ENCODE peak calls at places on chromosomes 4 and X, in six cellular contexts. H is K562, R is HepG2, O is A549, W is SK-N-SH, B is GM12878. J is an unnamed sample.

GRCh38 chr4:159101983-159102622 is 776 bp upstream of the RAPGEF2 start:
- DNase-seq in H (no peak), R (no peak), O (peak), W (no peak), B (no peak), J (no peak)

GRCh38 chr4:76822294-76822693 is 75.7 kb downstream of the SOWAHB start:
- DNase-seq in H (no peak), R (no peak), O (no peak), W (no peak), B (no peak), J (no peak)

GRCh38 chrX:17022205-17022604 is 75.7 kb downstream of the REPS2 start:
- DNase-seq in H (no peak), R (no peak), O (no peak), W (no peak), B (no peak), J (no peak)

GRCh38 chr4:80911458-80911857 is 119.0 kb upstream of the BMP3 start:
- DNase-seq in H (no peak), R (no peak), O (no peak), W (no peak), B (no peak), J (no peak)

GRCh38 chrX:150199181-150199580 is 163.9 kb upstream of the MAMLD1 start:
- DNase-seq in H (no peak), R (no peak), O (no peak), W (no peak), B (no peak), J (no peak)

GRCh38 chr4:13516315-13516860 is 27.9 kb downstream of the NKX3-2 start:
- DNase-seq in H (no peak), R (no peak), O (no peak), W (no peak), B (no peak), J (no peak)

GRCh38 chr4:175035907-175036306 is 117.7 kb downstream of the ADAM29 start:
- DNase-seq in H (no peak), R (no peak), O (no peak), W (no peak), B (peak), J (no peak)

GRCh38 chr4:22389240-22389871 is 126.5 kb downstream of the ADGRA3 start:
- DNase-seq in H (peak), R (peak), O (peak), W (peak), B (no peak), J (peak)

GRCh38 chr4:24174622-24175021 is 284.8 kb upstream of the PPARGC1A start:
- DNase-seq in H (no peak), R (no peak), O (no peak), W (no peak), B (no peak), J (no peak)

GRCh38 chr4:57632564-57632963 is 522.4 kb upstream of the IGFBP7 start:
- DNase-seq in H (no peak), R (no peak), O (no peak), W (no peak), B (no peak), J (no peak)

GRCh38 chr4:163331629-163332360 is 601 bp downstream of the NPY1R start:
- DNase-seq in H (no peak), R (no peak), O (no peak), W (peak), B (no peak), J (no peak)
- TF ChIP-seq CHD2 in H (no peak), R (no peak), O (no peak), W (no peak), B (no peak), J (no peak)

GRCh38 chr4:168220893-168221292 is 97.7 kb downstream of the DDX60 start:
- DNase-seq in H (no peak), R (no peak), O (no peak), W (no peak), B (no peak), J (no peak)

GRCh38 chr4:168221298-168221697 is 97.3 kb downstream of the DDX60 start:
- DNase-seq in H (no peak), R (no peak), O (no peak), W (no peak), B (no peak), J (no peak)

GRCh38 chr4:168218663-168219062 is 99.9 kb downstream of the DDX60 start:
- DNase-seq in H (no peak), R (no peak), O (peak), W (no peak), B (no peak), J (no peak)
- TF ChIP-seq CHD2 in H (no peak), R (no peak), O (no peak), W (no peak), B (no peak), J (no peak)

DNA sequence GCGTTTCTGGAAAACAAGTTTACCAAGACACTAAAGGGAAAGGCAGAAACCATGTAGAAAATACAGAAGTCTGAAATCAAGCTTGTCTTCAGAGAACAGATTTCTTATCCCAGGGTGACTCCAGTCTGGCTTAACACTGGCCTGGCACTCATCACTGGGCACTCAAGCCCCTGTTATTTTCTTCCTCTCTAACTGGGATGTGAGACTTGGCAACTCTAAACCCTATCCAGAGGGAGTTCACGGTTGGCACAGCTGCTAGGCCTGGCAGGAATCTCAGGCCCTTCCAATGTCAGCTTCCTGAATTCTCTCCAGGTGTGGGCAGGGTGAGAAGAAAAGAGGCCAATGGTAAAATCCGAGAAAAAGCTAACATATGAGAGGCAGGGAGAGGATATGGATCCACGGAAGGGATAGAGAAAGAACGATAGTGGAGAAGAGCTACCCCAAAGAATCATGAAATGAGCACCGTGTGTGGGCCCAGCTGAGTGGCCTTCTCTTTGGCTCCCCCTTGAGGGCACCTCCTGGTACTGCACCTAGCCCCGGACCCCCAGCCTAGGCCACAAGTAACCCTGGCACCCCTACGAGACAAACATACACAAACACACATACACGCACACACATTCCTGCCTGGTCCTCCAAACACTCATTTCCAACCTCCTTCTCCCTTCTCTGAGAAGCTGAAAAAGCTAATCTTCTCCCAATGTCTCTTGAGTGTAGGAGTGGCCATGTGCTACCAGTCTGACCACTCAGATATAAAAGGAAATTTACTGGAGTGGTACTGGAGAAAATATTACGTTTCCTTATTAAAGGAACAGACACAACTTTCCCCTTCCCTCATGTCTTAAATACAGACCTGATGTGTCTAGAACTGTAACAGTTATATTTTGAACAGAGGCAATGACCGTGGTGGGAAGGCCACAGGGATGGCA is 16.6 kb upstream of the PTCHD1 start:
- DNase-seq in H (peak), R (no peak), O (peak), W (peak), B (no peak), J (no peak)
- TF ChIP-seq CHD2 in H (no peak), R (no peak), O (no peak), W (no peak), B (no peak), J (no peak)

GRCh38 chr4:7687796-7688195 is 251.9 kb downstream of the AFAP1 start:
- DNase-seq in H (no peak), R (no peak), O (no peak), W (no peak), B (no peak), J (no peak)

GRCh38 chr4:7684294-7684693 is 249.6 kb upstream of the PSAPL1 start:
- DNase-seq in H (no peak), R (no peak), O (no peak), W (no peak), B (no peak), J (no peak)

GRCh38 chr4:7683126-7683703 is 248.5 kb upstream of the PSAPL1 start:
- DNase-seq in H (no peak), R (no peak), O (no peak), W (no peak), B (no peak), J (no peak)

GRCh38 chr4:7687006-7687405 is 252.3 kb upstream of the PSAPL1 start:
- DNase-seq in H (no peak), R (no peak), O (no peak), W (no peak), B (no peak), J (no peak)

GRCh38 chr4:7686166-7686870 is 251.6 kb upstream of the PSAPL1 start:
- DNase-seq in H (no peak), R (no peak), O (no peak), W (no peak), B (no peak), J (no peak)
- TF ChIP-seq CHD2 in H (no peak), R (no peak), O (no peak), W (no peak), B (no peak), J (no peak)

GRCh38 chr4:8586671-8587468 is 5.7 kb upstream of the CPZ start:
- DNase-seq in H (no peak), R (no peak), O (no peak), W (no peak), B (no peak), J (no peak)
- TF ChIP-seq CHD2 in H (no peak), R (no peak), O (no peak), W (no peak), B (no peak), J (no peak)

DNA sequence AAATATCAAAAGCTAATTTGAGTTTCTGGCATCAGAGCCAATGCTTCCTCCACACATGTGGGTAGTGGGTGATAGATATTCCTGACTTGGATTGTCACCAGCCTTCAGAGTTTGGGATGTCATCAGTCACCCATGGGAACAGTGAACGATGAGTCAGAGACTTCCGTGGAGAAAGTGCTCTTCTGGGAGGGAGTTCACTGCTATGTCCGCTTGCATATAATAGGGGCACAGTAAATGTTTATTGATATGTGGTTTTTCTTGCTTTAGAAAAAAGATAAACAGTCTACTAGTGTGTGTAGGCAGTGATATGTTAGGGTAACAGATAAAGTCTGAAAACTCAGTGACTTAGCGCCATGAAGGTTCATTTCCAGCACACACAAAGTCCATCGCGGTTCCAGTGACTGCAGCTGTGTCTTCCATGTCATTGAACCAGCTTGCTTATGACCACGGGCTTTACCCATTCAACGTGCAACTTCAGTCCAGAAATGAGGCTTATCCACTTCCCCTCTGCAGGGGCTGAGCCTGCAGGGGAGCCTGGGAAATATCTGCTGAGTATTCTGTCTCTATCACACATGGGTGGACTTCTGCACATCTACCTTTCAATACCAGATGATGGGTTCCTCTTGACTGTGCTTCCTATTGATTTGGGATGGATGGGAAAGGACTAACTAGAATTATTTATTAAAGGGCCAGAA is 87.7 kb upstream of the WWC2 start:
- DNase-seq in H (no peak), R (no peak), O (no peak), W (no peak), B (no peak), J (peak)
- TF ChIP-seq CHD2 in H (no peak), R (no peak), O (no peak), W (no peak), B (no peak), J (no peak)

GRCh38 chr4:167239627-167240026 is 5.3 kb upstream of the SPOCK3 start:
- DNase-seq in H (no peak), R (no peak), O (no peak), W (no peak), B (no peak), J (no peak)
- TF ChIP-seq CHD2 in H (no peak), R (no peak), O (no peak), W (no peak), B (no peak), J (no peak)

DNA sequence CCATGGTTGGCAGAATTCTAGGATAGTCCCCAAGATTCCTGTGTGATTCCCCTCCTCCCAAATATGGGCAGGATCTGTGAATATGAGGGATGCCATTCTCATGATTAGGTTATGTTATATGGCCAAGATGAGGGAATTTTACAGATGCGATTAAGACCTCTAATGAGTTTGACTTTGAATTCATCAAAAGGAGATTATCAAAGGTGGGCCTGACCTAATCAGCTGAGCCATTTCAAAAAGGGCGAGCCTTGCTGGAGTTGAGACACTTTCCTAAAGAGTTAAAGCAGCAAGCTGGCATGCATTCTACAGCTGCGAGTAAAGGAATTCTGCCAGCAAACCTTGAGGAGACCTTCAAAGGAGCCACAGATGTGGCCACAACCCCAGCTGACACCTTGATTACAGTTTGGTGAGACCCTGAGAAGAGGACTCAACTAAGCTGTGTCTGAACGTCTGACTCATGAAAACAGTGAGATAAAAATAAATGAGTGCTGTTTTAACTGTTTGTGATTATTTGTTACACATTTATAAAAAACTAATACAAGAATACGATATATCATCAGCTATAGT is 31.7 kb upstream of the TMPRSS11D start:
- DNase-seq in H (no peak), R (no peak), O (no peak), W (no peak), B (no peak), J (no peak)
- TF ChIP-seq CHD2 in H (no peak), R (no peak), O (no peak), W (no peak), B (no peak), J (no peak)